ENCODE peak calls at places on chromosomes 5 and 9, in ten cellular contexts. M is tibial artery; O is CD4-positive, alpha-beta T cell; T is kidney; Q is coronary artery; V is IMR-90; I is colonic mucosa; A is PC-3; G is DND-41; L is H9. D is an unnamed sample.

GRCh38 chr9:6502399-6502798 is 89.4 kb downstream of the UHRF2 start:
- DNase-seq in M (no peak), O (no peak), T (no peak), Q (no peak), V (peak), I (no peak), A (peak), G (no peak), L (no peak), D (no peak)

GRCh38 chr9:19614294-19614693 is 174.5 kb downstream of the SLC24A2 start:
- DNase-seq in M (no peak), O (no peak), T (no peak), Q (no peak), V (no peak), I (no peak), A (no peak), G (no peak), L (no peak), D (no peak)

GRCh38 chr9:86816868-86817267 is 130.4 kb downstream of the GAS1 start:
- DNase-seq in M (no peak), O (no peak), T (no peak), Q (no peak), V (no peak), I (no peak), A (no peak), G (no peak), L (no peak), D (no peak)

GRCh38 chr5:141605523-141606277 is 13.1 kb downstream of the DIAPH1 start:
- DNase-seq in M (peak), O (peak), T (no peak), Q (no peak), V (no peak), I (peak), A (no peak), G (peak), L (no peak), D (peak)

GRCh38 chr5:6472792-6473191 is 24.1 kb downstream of the UBE2QL1 start:
- DNase-seq in M (no peak), O (no peak), T (no peak), Q (no peak), V (no peak), I (no peak), A (peak), G (no peak), L (no peak), D (no peak)

GRCh38 chr5:84249918-84250635 is 134.6 kb downstream of the EDIL3 start:
- DNase-seq in M (no peak), O (no peak), T (no peak), Q (no peak), V (peak), I (no peak), A (peak), G (no peak), L (no peak), D (peak)

GRCh38 chr5:74167206-74167929 is 473.2 kb downstream of the ENC1 start:
- DNase-seq in M (no peak), O (no peak), T (no peak), Q (no peak), V (peak), I (no peak), A (peak), G (no peak), L (no peak), D (peak)

GRCh38 chr9:38162332-38162985 is 93.4 kb upstream of the SHB start:
- DNase-seq in M (no peak), O (no peak), T (no peak), Q (no peak), V (no peak), I (no peak), A (peak), G (no peak), L (no peak), D (no peak)

GRCh38 chr5:74105126-74105780 is 479.3 kb downstream of the ARHGEF28 start:
- DNase-seq in M (no peak), O (no peak), T (no peak), Q (no peak), V (no peak), I (no peak), A (no peak), G (no peak), L (no peak), D (no peak)

GRCh38 chr5:109668668-109669422 is 20.9 kb upstream of the MAN2A1 start:
- DNase-seq in M (no peak), O (no peak), T (no peak), Q (no peak), V (no peak), I (no peak), A (no peak), G (no peak), L (no peak), D (no peak)

GRCh38 chr5:10652151-10652550 is 88.3 kb downstream of the ANKRD33B start:
- DNase-seq in M (no peak), O (no peak), T (no peak), Q (no peak), V (peak), I (no peak), A (no peak), G (no peak), L (no peak), D (peak)

DNA sequence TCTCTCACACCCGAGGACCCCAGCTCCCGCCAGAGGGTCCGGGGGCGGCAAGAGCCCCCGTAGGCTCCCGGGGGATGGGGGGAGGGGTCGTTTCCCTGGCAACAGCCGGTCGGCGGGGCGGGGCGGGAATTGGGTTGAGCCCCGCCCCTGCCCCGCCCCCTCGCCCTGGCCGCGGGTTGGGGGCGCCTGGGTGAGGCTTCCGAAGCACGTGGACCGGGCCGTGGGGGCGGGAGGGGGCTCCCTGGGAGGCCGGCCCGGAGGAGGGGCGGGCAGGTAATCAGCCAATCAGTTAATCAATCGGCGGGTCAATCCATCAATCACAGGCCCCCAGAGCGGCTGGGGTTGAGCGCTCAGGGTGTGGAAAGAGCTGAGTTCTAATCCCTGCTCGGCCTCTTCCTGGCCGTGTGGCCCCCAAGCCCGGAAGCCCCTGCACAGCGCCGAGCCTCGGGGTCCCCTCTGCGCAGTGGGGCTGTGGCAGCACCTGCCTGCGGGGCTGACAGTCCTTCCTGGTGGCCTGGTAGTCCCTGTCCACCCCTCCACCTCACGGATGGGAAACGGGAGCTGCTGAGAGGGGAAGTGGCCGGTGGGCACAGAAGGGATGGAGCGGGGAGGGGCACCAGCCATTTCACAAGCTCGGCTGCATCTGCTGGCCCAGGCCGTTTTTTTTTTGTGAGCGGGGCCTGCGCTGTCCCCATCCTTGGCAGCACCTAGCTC is 174.3 kb upstream of the IER5L start:
- DNase-seq in M (no peak), O (no peak), T (peak), Q (no peak), V (no peak), I (peak), A (no peak), G (no peak), L (peak), D (no peak)
- H3K27ac ChIP-seq in M (peak), O (no peak), T (no peak), Q (peak), V (peak), I (peak), A (no peak), G (no peak), L (no peak), D (no peak)

GRCh38 chr5:88248094-88248493 is 20.6 kb downstream of the TMEM161B start:
- DNase-seq in M (no peak), O (no peak), T (no peak), Q (no peak), V (no peak), I (no peak), A (no peak), G (no peak), L (no peak), D (no peak)

GRCh38 chr5:88248743-88249540 is 19.7 kb downstream of the TMEM161B start:
- DNase-seq in M (no peak), O (no peak), T (no peak), Q (no peak), V (no peak), I (no peak), A (no peak), G (no peak), L (no peak), D (no peak)

GRCh38 chr5:88254320-88254719 is 14.3 kb downstream of the TMEM161B start:
- DNase-seq in M (no peak), O (no peak), T (no peak), Q (no peak), V (no peak), I (no peak), A (no peak), G (no peak), L (no peak), D (no peak)

GRCh38 chr5:88250010-88250409 is 18.6 kb downstream of the TMEM161B start:
- DNase-seq in M (no peak), O (no peak), T (no peak), Q (no peak), V (no peak), I (no peak), A (no peak), G (no peak), L (no peak), D (no peak)

GRCh38 chr5:88251048-88251711 is 17.5 kb downstream of the TMEM161B start:
- DNase-seq in M (no peak), O (no peak), T (no peak), Q (no peak), V (peak), I (no peak), A (no peak), G (no peak), L (no peak), D (peak)
- H3K27ac ChIP-seq in M (no peak), O (no peak), T (no peak), Q (no peak), V (no peak), I (no peak), A (no peak), G (no peak), L (no peak), D (peak)

DNA sequence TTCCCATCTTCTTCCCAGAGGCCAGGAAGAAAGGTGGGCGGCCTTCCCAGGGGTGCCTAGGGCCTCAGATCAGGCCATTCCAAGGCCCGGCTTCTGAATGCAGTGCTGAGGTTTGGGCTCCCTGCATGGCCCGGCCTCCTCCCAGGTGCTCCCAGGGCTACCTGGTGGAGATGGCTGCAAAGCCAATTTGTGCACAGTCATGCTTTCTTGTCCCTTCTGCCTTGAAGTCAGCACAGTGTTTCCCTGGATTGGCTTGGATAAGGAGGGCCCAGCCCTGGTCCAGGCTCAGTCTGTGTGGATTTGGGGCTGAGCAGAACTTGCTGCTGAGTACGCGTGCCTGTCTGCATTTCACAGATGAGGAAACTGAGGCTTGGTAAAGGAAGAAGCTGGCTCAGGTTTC is 72.5 kb downstream of the RXRA start:
- DNase-seq in M (no peak), O (no peak), T (no peak), Q (no peak), V (no peak), I (no peak), A (no peak), G (no peak), L (no peak), D (no peak)
- H3K27ac ChIP-seq in M (no peak), O (no peak), T (no peak), Q (no peak), V (no peak), I (no peak), A (no peak), G (peak), L (no peak), D (no peak)

DNA sequence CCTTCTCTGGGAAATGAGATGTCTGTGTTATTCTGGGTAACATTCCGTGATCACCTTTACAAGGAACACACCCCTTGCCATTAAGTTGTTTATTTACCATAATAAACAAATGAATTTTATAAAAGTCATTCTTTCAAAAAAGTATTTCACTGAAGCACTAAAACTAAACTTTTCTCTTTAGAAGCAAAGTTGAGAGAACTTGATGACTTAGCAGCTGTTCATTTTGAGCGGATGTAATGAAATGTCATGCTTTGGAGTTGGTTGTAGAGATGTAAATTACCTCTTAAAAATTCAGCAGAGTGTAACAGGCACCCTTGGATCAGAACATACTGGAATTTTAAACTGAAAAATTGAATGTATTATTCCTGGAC is 617.3 kb downstream of the PDE4D start:
- DNase-seq in M (no peak), O (no peak), T (no peak), Q (no peak), V (no peak), I (no peak), A (no peak), G (no peak), L (no peak), D (no peak)
- H3K27ac ChIP-seq in M (peak), O (no peak), T (peak), Q (peak), V (no peak), I (peak), A (no peak), G (no peak), L (no peak), D (peak)

GRCh38 chr9:115492869-115493268 is 374.9 kb upstream of the TNC start:
- DNase-seq in M (no peak), O (no peak), T (no peak), Q (no peak), V (no peak), I (no peak), A (no peak), G (no peak), L (no peak), D (no peak)
- H3K27ac ChIP-seq in M (peak), O (no peak), T (no peak), Q (peak), V (no peak), I (no peak), A (no peak), G (no peak), L (no peak), D (no peak)

GRCh38 chr9:137827908-137828526 is 49.6 kb upstream of the CACNA1B start:
- DNase-seq in M (no peak), O (no peak), T (no peak), Q (no peak), V (no peak), I (no peak), A (no peak), G (no peak), L (no peak), D (no peak)

GRCh38 chr9:137823986-137824771 is 53.4 kb upstream of the CACNA1B start:
- DNase-seq in M (no peak), O (no peak), T (no peak), Q (no peak), V (no peak), I (no peak), A (no peak), G (no peak), L (no peak), D (no peak)

GRCh38 chr9:137828527-137829259 is 48.9 kb upstream of the CACNA1B start:
- DNase-seq in M (no peak), O (peak), T (no peak), Q (no peak), V (peak), I (no peak), A (no peak), G (peak), L (peak), D (no peak)

GRCh38 chr9:137829260-137829996 is 48.2 kb upstream of the CACNA1B start:
- DNase-seq in M (no peak), O (no peak), T (no peak), Q (no peak), V (no peak), I (no peak), A (no peak), G (no peak), L (no peak), D (no peak)

DNA sequence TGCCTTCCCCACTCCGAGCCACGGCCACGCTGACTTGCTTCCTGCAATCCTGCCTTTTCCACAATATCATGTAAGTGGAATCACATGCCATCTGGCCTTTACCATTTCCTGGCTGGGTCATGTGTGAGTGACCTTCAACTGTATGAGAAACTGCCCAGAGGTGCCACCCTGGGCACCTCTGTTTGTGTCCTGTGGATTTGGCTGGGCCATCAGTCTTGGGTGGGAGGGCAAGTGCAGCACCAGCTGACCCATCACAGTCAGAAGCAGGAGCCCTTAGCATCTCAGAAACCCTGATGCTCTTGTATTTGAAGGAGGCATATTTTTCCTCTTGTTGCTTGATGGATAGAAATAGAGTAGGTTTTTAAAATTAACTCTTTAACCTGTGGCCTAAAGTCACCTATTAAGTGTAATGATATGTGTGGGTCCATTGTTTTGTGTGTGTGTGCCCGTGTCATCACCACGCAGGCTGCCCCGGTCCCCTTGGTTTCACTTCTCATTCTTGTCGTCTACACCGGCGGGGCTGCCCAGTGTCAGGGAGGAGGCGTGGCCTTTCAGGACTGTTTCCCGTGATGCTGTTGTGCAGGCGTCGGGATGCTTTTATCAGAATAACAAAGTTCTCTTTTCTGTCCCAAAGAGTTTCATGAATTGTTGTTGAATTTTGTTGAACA is 52.1 kb upstream of the CACNA1B start:
- DNase-seq in M (no peak), O (no peak), T (no peak), Q (no peak), V (no peak), I (no peak), A (no peak), G (no peak), L (no peak), D (no peak)
- H3K27ac ChIP-seq in M (no peak), O (no peak), T (no peak), Q (no peak), V (no peak), I (no peak), A (no peak), G (no peak), L (no peak), D (no peak)